ENCODE peak calls at places on chromosomes 2 and 18, in seven cellular contexts. W is body of pancreas, D is RWPE1, K is mesothelial cell of epicardium, N is neural crest cell, S is AG04450, T is esophagus squamous epithelium. X is an unnamed sample.

GRCh38 chr2:174878537-174879147 is 114.4 kb upstream of the CHRNA1 start:
- DNase-seq in D (peak), W (peak), K (no peak), S (no peak), N (no peak), T (no peak), X (no peak)

GRCh38 chr2:207725815-207726578 is 14.6 kb downstream of the CCNYL1 start:
- DNase-seq in D (no peak), N (no peak), T (no peak), W (peak), S (no peak), K (no peak), X (no peak)

GRCh38 chr2:218291318-218291933 is 877 bp downstream of the TMBIM1 start:
- DNase-seq in K (no peak), T (no peak), D (no peak), W (peak), S (no peak), N (no peak), X (no peak)

GRCh38 chr2:175152242-175152641 is 15.8 kb downstream of the ATF2 start:
- DNase-seq in T (no peak), W (no peak), N (no peak), S (no peak), D (no peak), K (no peak), X (no peak)

GRCh38 chr2:96526101-96526591 is 10.4 kb upstream of the ARID5A start:
- DNase-seq in W (no peak), T (no peak), N (no peak), D (no peak), K (no peak), S (no peak), X (no peak)

GRCh38 chr2:66679422-66679821 is 244.5 kb downstream of the MEIS1 start:
- DNase-seq in T (no peak), S (no peak), N (no peak), D (no peak), W (no peak), K (no peak), X (no peak)

GRCh38 chr18:78732273-78733210 is 247.1 kb upstream of the SALL3 start:
- DNase-seq in K (no peak), T (no peak), S (no peak), D (no peak), N (no peak), W (no peak), X (no peak)

GRCh38 chr2:61493523-61493942 is 22.6 kb upstream of the USP34 start:
- DNase-seq in T (no peak), K (no peak), N (no peak), W (no peak), D (no peak), S (no peak), X (no peak)

GRCh38 chr2:127740665-127741287 is 39.5 kb downstream of the SFT2D3 start:
- DNase-seq in D (no peak), T (no peak), S (no peak), W (no peak), N (no peak), K (no peak), X (no peak)

GRCh38 chr2:25981596-25982272 is 563 bp downstream of the KIF3C start:
- DNase-seq in D (no peak), W (no peak), N (no peak), K (no peak), T (no peak), S (no peak), X (peak)

GRCh38 chr2:51710222-51710621 is 678.3 kb upstream of the NRXN1 start:
- DNase-seq in D (no peak), S (no peak), T (no peak), N (no peak), W (peak), K (no peak), X (peak)

GRCh38 chr2:26597197-26597596 is 44.0 kb downstream of the CIB4 start:
- DNase-seq in W (no peak), N (no peak), D (peak), S (no peak), T (no peak), K (no peak), X (no peak)

GRCh38 chr2:15169326-15170038 is 391.7 kb downstream of the NBAS start:
- DNase-seq in W (no peak), K (no peak), T (no peak), S (peak), N (no peak), D (peak), X (no peak)

GRCh38 chr2:24304098-24304497 is 56.2 kb downstream of the ITSN2 start:
- DNase-seq in K (no peak), W (peak), N (no peak), S (peak), D (peak), T (no peak), X (no peak)

GRCh38 chr2:218265626-218266025 is 4.3 kb downstream of the AAMP start:
- DNase-seq in T (no peak), K (no peak), D (no peak), N (no peak), S (no peak), W (no peak), X (no peak)

GRCh38 chr2:149056541-149056940 is 18.0 kb downstream of the LYPD6B start:
- DNase-seq in K (no peak), N (no peak), D (no peak), S (no peak), W (no peak), T (no peak), X (no peak)

GRCh38 chr18:321839-322467 is 54.1 kb upstream of the THOC1 start:
- DNase-seq in N (no peak), W (no peak), S (no peak), T (no peak), K (no peak), D (no peak), X (no peak)

GRCh38 chr2:128458438-128458837 is 139.8 kb upstream of the HS6ST1 start:
- DNase-seq in T (no peak), N (no peak), D (no peak), K (no peak), W (no peak), S (no peak), X (no peak)

GRCh38 chr2:216426166-216426777 is 14.0 kb downstream of the SMARCAL1 start:
- DNase-seq in K (no peak), N (no peak), S (no peak), D (no peak), T (no peak), W (no peak), X (no peak)

GRCh38 chr2:205198130-205198505 is 484.2 kb upstream of the NRP2 start:
- DNase-seq in W (peak), K (no peak), T (no peak), S (peak), N (no peak), D (no peak), X (peak)

GRCh38 chr18:48166336-48166875 is 235.9 kb upstream of the SMAD2 start:
- DNase-seq in K (no peak), S (no peak), T (no peak), W (no peak), D (no peak), N (no peak), X (no peak)

GRCh38 chr2:230898661-230899091 is 26.4 kb downstream of the GPR55 start:
- DNase-seq in K (no peak), N (no peak), D (no peak), T (no peak), W (no peak), S (no peak), X (no peak)

GRCh38 chr2:233455006-233455405 is 100.7 kb downstream of the DGKD start:
- DNase-seq in S (no peak), W (no peak), K (no peak), D (no peak), N (no peak), T (no peak), X (no peak)

GRCh38 chr18:3481696-3482210 is 31.8 kb downstream of the TGIF1 start:
- DNase-seq in S (peak), D (peak), T (no peak), W (peak), N (peak), K (no peak), X (peak)

GRCh38 chr2:144659731-144660275 is 139.9 kb upstream of the ZEB2 start:
- DNase-seq in D (peak), N (no peak), S (peak), W (peak), T (no peak), K (no peak), X (no peak)

GRCh38 chr2:60964651-60965513 is 52.6 kb upstream of the PEX13 start:
- DNase-seq in K (no peak), N (no peak), T (no peak), D (no peak), S (no peak), W (no peak), X (no peak)

GRCh38 chr2:240412211-240412830 is 23.1 kb upstream of the GPC1 start:
- DNase-seq in N (no peak), W (peak), K (peak), D (no peak), T (no peak), S (no peak), X (no peak)

GRCh38 chr2:199962203-199962602 is 6.8 kb downstream of the MAIP1 start:
- DNase-seq in W (no peak), S (no peak), N (no peak), K (no peak), D (no peak), T (no peak), X (no peak)

GRCh38 chr2:188894028-188894427 is 80.1 kb upstream of the COL3A1 start:
- DNase-seq in W (no peak), K (no peak), S (no peak), T (no peak), D (no peak), N (no peak), X (no peak)

GRCh38 chr2:16401761-16402300 is 263.8 kb downstream of the CYRIA start:
- DNase-seq in N (no peak), S (no peak), D (no peak), W (no peak), K (no peak), T (no peak), X (no peak)

GRCh38 chr2:16386000-16386399 is 279.6 kb downstream of the CYRIA start:
- DNase-seq in W (no peak), D (no peak), K (no peak), S (no peak), N (no peak), T (no peak), X (no peak)

GRCh38 chr2:86487062-86487461 is 45.9 kb downstream of the KDM3A start:
- DNase-seq in S (no peak), N (no peak), D (no peak), T (no peak), K (no peak), W (no peak), X (no peak)
- TF ChIP-seq CTCF in S (no peak), N (no peak), D (no peak), T (no peak), K (no peak), W (no peak), X (no peak)

DNA sequence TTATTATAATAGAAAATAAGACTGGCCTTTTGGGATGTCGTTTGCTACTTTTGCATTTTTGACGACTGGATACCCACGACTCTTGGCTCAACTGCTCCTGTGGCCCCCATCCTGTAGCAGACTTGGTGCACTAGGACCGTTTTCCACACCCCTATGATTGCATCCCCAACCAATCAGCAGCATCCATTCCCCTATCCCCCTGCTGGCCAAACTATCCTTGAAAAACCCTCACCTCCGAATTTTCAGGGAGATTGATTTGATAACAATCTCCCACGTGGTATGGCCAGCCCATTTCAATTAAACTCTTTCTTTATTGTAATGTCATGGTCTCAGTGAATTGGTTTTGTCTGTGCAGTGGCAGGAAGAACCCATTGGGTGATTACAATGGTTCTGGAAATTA is 37.9 kb upstream of the TTR start:
- DNase-seq in D (peak), N (no peak), T (no peak), K (no peak), S (no peak), W (no peak), X (no peak)
- TF ChIP-seq CTCF in D (no peak), N (peak), T (no peak), K (peak), S (no peak), W (no peak), X (peak)

GRCh38 chr2:206502729-206503128 is 59.4 kb downstream of the ADAM23 start:
- DNase-seq in T (no peak), K (no peak), S (no peak), N (no peak), W (no peak), D (no peak), X (no peak)
- TF ChIP-seq CTCF in T (no peak), K (no peak), S (no peak), N (peak), W (no peak), D (no peak), X (no peak)

DNA sequence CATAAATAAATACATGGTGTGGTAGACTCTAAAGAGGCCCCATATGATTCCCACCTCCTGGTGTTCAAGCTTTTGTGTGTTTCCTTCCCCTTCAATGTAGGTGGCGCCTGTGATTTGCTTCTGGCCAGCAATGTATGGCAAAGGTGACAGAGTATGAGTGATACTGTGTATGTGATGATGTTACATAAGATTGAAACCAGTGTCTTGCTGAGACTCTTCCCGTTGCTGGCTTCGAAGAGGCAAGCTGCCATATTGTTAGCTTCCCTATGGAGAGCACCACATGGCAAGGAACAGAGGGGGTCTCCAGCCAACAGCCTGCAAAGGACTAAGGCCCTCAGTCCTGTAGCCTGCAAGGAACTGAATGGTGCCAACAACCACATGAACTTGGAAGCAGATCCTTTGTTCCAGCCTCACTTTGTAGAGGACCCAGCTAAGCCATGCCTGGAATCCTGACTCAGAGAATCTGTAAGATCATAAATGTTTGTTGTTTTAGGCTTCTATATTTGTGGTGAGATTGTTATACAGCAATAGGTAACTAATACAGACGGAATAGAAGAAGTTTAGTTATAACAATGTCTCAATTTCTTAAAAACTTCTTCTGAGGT is 1.7 kb upstream of the SMAD4 start:
- DNase-seq in K (no peak), S (no peak), W (no peak), T (no peak), N (no peak), D (no peak), X (no peak)
- TF ChIP-seq CTCF in K (no peak), S (no peak), W (no peak), T (no peak), N (no peak), D (no peak), X (no peak)